ENCODE peak calls at places on chromosomes 13 and 19, in six cellular contexts. One of them, this sample, is unnamed.

GRCh38 chr19:48351341-48351752 is 12.4 kb downstream of the TMEM143 start:
- DNase-seq in left lung: peak
- DNase-seq in iPS DF 6.9: no peak
- DNase-seq in GM23248: peak
- DNase-seq in adrenal gland: peak
- DNase-seq in lower lobe of right lung: peak
- DNase-seq in this sample: peak

GRCh38 chr13:36997716-36998427 is 1.3 kb downstream of the ALG5 start:
- DNase-seq in left lung: no peak
- DNase-seq in iPS DF 6.9: no peak
- DNase-seq in GM23248: peak
- DNase-seq in adrenal gland: no peak
- DNase-seq in lower lobe of right lung: no peak
- DNase-seq in this sample: no peak

GRCh38 chr13:93307651-93308050 is 81.0 kb downstream of the GPC6 start:
- DNase-seq in left lung: no peak
- DNase-seq in iPS DF 6.9: no peak
- DNase-seq in GM23248: peak
- DNase-seq in adrenal gland: no peak
- DNase-seq in lower lobe of right lung: no peak
- DNase-seq in this sample: no peak

GRCh38 chr13:52104624-52105023 is 24.2 kb downstream of the NEK5 start:
- DNase-seq in left lung: no peak
- DNase-seq in iPS DF 6.9: no peak
- DNase-seq in GM23248: peak
- DNase-seq in adrenal gland: no peak
- DNase-seq in lower lobe of right lung: no peak
- DNase-seq in this sample: no peak

GRCh38 chr19:373391-374182 is 29.0 kb upstream of the MIER2 start:
- DNase-seq in left lung: no peak
- DNase-seq in iPS DF 6.9: no peak
- DNase-seq in GM23248: no peak
- DNase-seq in adrenal gland: no peak
- DNase-seq in lower lobe of right lung: no peak
- DNase-seq in this sample: no peak

GRCh38 chr13:79540504-79540903 is 59.5 kb downstream of the NDFIP2 start:
- DNase-seq in left lung: no peak
- DNase-seq in iPS DF 6.9: no peak
- DNase-seq in GM23248: no peak
- DNase-seq in adrenal gland: no peak
- DNase-seq in lower lobe of right lung: no peak
- DNase-seq in this sample: no peak

GRCh38 chr19:43631491-43631890 is 8.2 kb downstream of the CADM4 start:
- DNase-seq in left lung: no peak
- DNase-seq in iPS DF 6.9: no peak
- DNase-seq in GM23248: no peak
- DNase-seq in adrenal gland: no peak
- DNase-seq in lower lobe of right lung: no peak
- DNase-seq in this sample: no peak

GRCh38 chr19:13056052-13056660 is 46.5 kb downstream of the LYL1 start:
- DNase-seq in left lung: peak
- DNase-seq in iPS DF 6.9: no peak
- DNase-seq in GM23248: peak
- DNase-seq in adrenal gland: no peak
- DNase-seq in lower lobe of right lung: peak
- DNase-seq in this sample: no peak

GRCh38 chr13:44305216-44305615 is 68.4 kb upstream of the SERP2 start:
- DNase-seq in left lung: no peak
- DNase-seq in iPS DF 6.9: no peak
- DNase-seq in GM23248: no peak
- DNase-seq in adrenal gland: no peak
- DNase-seq in lower lobe of right lung: no peak
- DNase-seq in this sample: no peak

GRCh38 chr13:44304433-44304725 is 69.2 kb upstream of the SERP2 start:
- DNase-seq in left lung: no peak
- DNase-seq in iPS DF 6.9: no peak
- DNase-seq in GM23248: no peak
- DNase-seq in adrenal gland: no peak
- DNase-seq in lower lobe of right lung: no peak
- DNase-seq in this sample: no peak

GRCh38 chr13:44306401-44307192 is 67.0 kb upstream of the SERP2 start:
- DNase-seq in left lung: no peak
- DNase-seq in iPS DF 6.9: no peak
- DNase-seq in GM23248: peak
- DNase-seq in adrenal gland: peak
- DNase-seq in lower lobe of right lung: no peak
- DNase-seq in this sample: no peak

GRCh38 chr13:44307255-44307654 is 66.4 kb upstream of the SERP2 start:
- DNase-seq in left lung: no peak
- DNase-seq in iPS DF 6.9: no peak
- DNase-seq in GM23248: no peak
- DNase-seq in adrenal gland: no peak
- DNase-seq in lower lobe of right lung: no peak
- DNase-seq in this sample: no peak

DNA sequence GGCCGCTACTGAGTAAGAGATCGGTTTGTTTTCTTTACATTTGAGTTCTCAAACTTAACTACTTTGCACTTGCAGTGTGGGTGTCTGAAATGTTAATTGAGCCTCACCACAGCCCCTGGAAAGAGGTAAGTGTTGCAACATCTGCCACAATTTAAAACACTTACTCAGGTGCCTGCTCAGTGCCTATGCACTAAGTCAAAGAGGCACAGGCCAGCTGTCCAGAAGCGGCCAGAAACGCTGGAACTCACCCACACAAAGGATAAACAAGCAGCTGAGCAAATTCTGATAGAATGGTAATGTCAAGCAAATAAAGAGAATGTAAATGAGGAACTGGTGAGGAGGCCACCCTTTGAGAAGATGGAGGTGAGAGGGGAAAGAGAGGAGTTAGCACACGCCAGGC is 67.8 kb upstream of the SERP2 start:
- DNase-seq in left lung: no peak
- DNase-seq in iPS DF 6.9: no peak
- DNase-seq in GM23248: peak
- DNase-seq in adrenal gland: no peak
- DNase-seq in lower lobe of right lung: no peak
- DNase-seq in this sample: no peak
- H3K4me3 ChIP-seq in left lung: no peak
- H3K4me3 ChIP-seq in iPS DF 6.9: no peak
- H3K4me3 ChIP-seq in GM23248: no peak
- H3K4me3 ChIP-seq in adrenal gland: no peak
- H3K4me3 ChIP-seq in lower lobe of right lung: no peak
- H3K4me3 ChIP-seq in this sample: no peak

GRCh38 chr19:31314849-31315620 is 34.2 kb downstream of the TSHZ3 start:
- DNase-seq in left lung: peak
- DNase-seq in iPS DF 6.9: no peak
- DNase-seq in GM23248: peak
- DNase-seq in adrenal gland: no peak
- DNase-seq in lower lobe of right lung: no peak
- DNase-seq in this sample: no peak
- H3K27ac ChIP-seq in left lung: no peak
- H3K27ac ChIP-seq in iPS DF 6.9: no peak
- H3K27ac ChIP-seq in GM23248: peak
- H3K27ac ChIP-seq in adrenal gland: peak
- H3K27ac ChIP-seq in lower lobe of right lung: no peak
- H3K27ac ChIP-seq in this sample: no peak

GRCh38 chr19:34576292-34576691 is 94.7 kb downstream of the WTIP start:
- DNase-seq in left lung: no peak
- DNase-seq in iPS DF 6.9: no peak
- DNase-seq in GM23248: no peak
- DNase-seq in adrenal gland: no peak
- DNase-seq in lower lobe of right lung: no peak
- DNase-seq in this sample: no peak

GRCh38 chr19:34578173-34578572 is 96.6 kb downstream of the WTIP start:
- DNase-seq in left lung: no peak
- DNase-seq in iPS DF 6.9: no peak
- DNase-seq in GM23248: no peak
- DNase-seq in adrenal gland: no peak
- DNase-seq in lower lobe of right lung: no peak
- DNase-seq in this sample: no peak

GRCh38 chr19:34577056-34577455 is 95.5 kb downstream of the WTIP start:
- DNase-seq in left lung: no peak
- DNase-seq in iPS DF 6.9: no peak
- DNase-seq in GM23248: no peak
- DNase-seq in adrenal gland: no peak
- DNase-seq in lower lobe of right lung: no peak
- DNase-seq in this sample: no peak

GRCh38 chr19:34578751-34579150 is 97.2 kb downstream of the WTIP start:
- DNase-seq in left lung: no peak
- DNase-seq in iPS DF 6.9: no peak
- DNase-seq in GM23248: no peak
- DNase-seq in adrenal gland: no peak
- DNase-seq in lower lobe of right lung: no peak
- DNase-seq in this sample: no peak

GRCh38 chr19:34577531-34578101 is 96.1 kb downstream of the WTIP start:
- DNase-seq in left lung: no peak
- DNase-seq in iPS DF 6.9: no peak
- DNase-seq in GM23248: peak
- DNase-seq in adrenal gland: no peak
- DNase-seq in lower lobe of right lung: no peak
- DNase-seq in this sample: no peak
- H3K4me3 ChIP-seq in left lung: no peak
- H3K4me3 ChIP-seq in iPS DF 6.9: no peak
- H3K4me3 ChIP-seq in GM23248: no peak
- H3K4me3 ChIP-seq in adrenal gland: no peak
- H3K4me3 ChIP-seq in lower lobe of right lung: no peak
- H3K4me3 ChIP-seq in this sample: no peak

GRCh38 chr13:34356686-34357434 is 538.9 kb downstream of the RFC3 start:
- DNase-seq in left lung: no peak
- DNase-seq in iPS DF 6.9: no peak
- DNase-seq in GM23248: no peak
- DNase-seq in adrenal gland: no peak
- DNase-seq in lower lobe of right lung: no peak
- DNase-seq in this sample: no peak
- H3K27ac ChIP-seq in left lung: no peak
- H3K27ac ChIP-seq in iPS DF 6.9: no peak
- H3K27ac ChIP-seq in GM23248: peak
- H3K27ac ChIP-seq in adrenal gland: no peak
- H3K27ac ChIP-seq in lower lobe of right lung: no peak
- H3K27ac ChIP-seq in this sample: no peak

GRCh38 chr19:5827342-5827890 is 12.1 kb downstream of the FUT6 start:
- DNase-seq in left lung: no peak
- DNase-seq in iPS DF 6.9: no peak
- DNase-seq in GM23248: no peak
- DNase-seq in adrenal gland: peak
- DNase-seq in lower lobe of right lung: no peak
- DNase-seq in this sample: no peak
- H3K4me3 ChIP-seq in left lung: peak
- H3K4me3 ChIP-seq in iPS DF 6.9: peak
- H3K4me3 ChIP-seq in GM23248: peak
- H3K4me3 ChIP-seq in adrenal gland: no peak
- H3K4me3 ChIP-seq in lower lobe of right lung: peak
- H3K4me3 ChIP-seq in this sample: peak

GRCh38 chr13:113378825-113379224 is 14.9 kb upstream of the GRTP1 start:
- DNase-seq in left lung: no peak
- DNase-seq in iPS DF 6.9: no peak
- DNase-seq in GM23248: no peak
- DNase-seq in adrenal gland: no peak
- DNase-seq in lower lobe of right lung: peak
- DNase-seq in this sample: no peak
- H3K27ac ChIP-seq in left lung: no peak
- H3K27ac ChIP-seq in iPS DF 6.9: no peak
- H3K27ac ChIP-seq in GM23248: no peak
- H3K27ac ChIP-seq in adrenal gland: no peak
- H3K27ac ChIP-seq in lower lobe of right lung: no peak
- H3K27ac ChIP-seq in this sample: no peak

GRCh38 chr13:94706854-94707399 is 5.4 kb downstream of the SOX21 start:
- DNase-seq in left lung: no peak
- DNase-seq in iPS DF 6.9: no peak
- DNase-seq in GM23248: no peak
- DNase-seq in adrenal gland: no peak
- DNase-seq in lower lobe of right lung: no peak
- DNase-seq in this sample: no peak
- H3K4me3 ChIP-seq in left lung: no peak
- H3K4me3 ChIP-seq in iPS DF 6.9: peak
- H3K4me3 ChIP-seq in GM23248: no peak
- H3K4me3 ChIP-seq in adrenal gland: no peak
- H3K4me3 ChIP-seq in lower lobe of right lung: no peak
- H3K4me3 ChIP-seq in this sample: no peak

GRCh38 chr13:27956576-27957300 is 12.4 kb downstream of the CDX2 start:
- DNase-seq in left lung: no peak
- DNase-seq in iPS DF 6.9: no peak
- DNase-seq in GM23248: no peak
- DNase-seq in adrenal gland: no peak
- DNase-seq in lower lobe of right lung: no peak
- DNase-seq in this sample: no peak

GRCh38 chr13:27955192-27955591 is 13.9 kb downstream of the CDX2 start:
- DNase-seq in left lung: no peak
- DNase-seq in iPS DF 6.9: no peak
- DNase-seq in GM23248: no peak
- DNase-seq in adrenal gland: no peak
- DNase-seq in lower lobe of right lung: no peak
- DNase-seq in this sample: no peak

GRCh38 chr13:27954406-27954851 is 14.7 kb downstream of the CDX2 start:
- DNase-seq in left lung: no peak
- DNase-seq in iPS DF 6.9: no peak
- DNase-seq in GM23248: peak
- DNase-seq in adrenal gland: peak
- DNase-seq in lower lobe of right lung: no peak
- DNase-seq in this sample: no peak

GRCh38 chr13:27952931-27953670 is 16.0 kb downstream of the CDX2 start:
- DNase-seq in left lung: no peak
- DNase-seq in iPS DF 6.9: no peak
- DNase-seq in GM23248: no peak
- DNase-seq in adrenal gland: no peak
- DNase-seq in lower lobe of right lung: no peak
- DNase-seq in this sample: no peak

DNA sequence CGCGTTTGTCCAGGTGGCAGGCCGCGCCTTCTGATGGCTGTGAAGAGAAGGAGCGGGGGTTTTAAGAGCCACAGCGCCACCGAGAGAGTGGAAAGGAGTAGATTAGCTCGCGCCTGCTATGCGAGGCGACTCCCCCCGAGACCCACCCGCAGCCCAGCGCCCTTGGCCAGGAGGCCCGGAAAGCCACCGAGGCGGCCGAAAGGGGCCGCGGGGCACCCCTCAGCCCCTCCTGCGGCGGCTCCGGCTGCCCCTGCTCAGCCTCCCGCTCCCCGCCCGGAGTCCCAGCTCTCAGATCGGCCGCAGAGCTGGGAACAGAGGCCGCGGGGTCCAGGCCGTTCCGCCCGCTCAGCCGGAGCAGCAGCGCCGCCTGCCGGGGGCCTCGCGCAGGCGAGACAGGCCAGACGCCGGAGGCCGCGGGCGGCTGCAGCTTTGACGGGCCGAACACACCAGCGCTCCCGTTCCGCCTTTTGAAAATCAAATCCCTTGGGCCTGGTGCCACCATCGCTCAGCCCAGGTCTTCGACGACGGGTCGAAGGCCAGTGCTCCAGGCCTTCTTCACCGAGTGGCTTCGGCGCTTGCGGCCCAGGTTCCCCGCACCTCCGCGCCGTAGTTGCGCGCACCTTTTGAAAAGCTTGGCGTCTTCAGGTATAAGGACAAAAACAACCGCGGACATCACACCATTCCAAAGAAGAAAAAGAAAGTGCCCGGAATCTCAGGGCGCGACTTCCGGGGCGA is 15.3 kb downstream of the CDX2 start:
- DNase-seq in left lung: peak
- DNase-seq in iPS DF 6.9: no peak
- DNase-seq in GM23248: peak
- DNase-seq in adrenal gland: peak
- DNase-seq in lower lobe of right lung: peak
- DNase-seq in this sample: no peak
- H3K27ac ChIP-seq in left lung: no peak
- H3K27ac ChIP-seq in iPS DF 6.9: no peak
- H3K27ac ChIP-seq in GM23248: no peak
- H3K27ac ChIP-seq in adrenal gland: peak
- H3K27ac ChIP-seq in lower lobe of right lung: peak
- H3K27ac ChIP-seq in this sample: no peak

This sample was measured in OCI-LY7.